ENCODE peak calls at places on chromosomes 3 and 15, in four cellular contexts. F is spleen, B is sigmoid colon, J is uterus. O is an unnamed sample.

GRCh38 chr15:34239151-34239761 is 14.4 kb downstream of the EMC4 start:
- DNase-seq in F (no peak), B (no peak), J (no peak), O (no peak)

GRCh38 chr3:13461169-13462124 is 18.7 kb upstream of the HDAC11 start:
- DNase-seq in F (peak; percentile 90), B (no peak), J (no peak), O (peak; percentile 50)

GRCh38 chr15:78251136-78251535 is 13.2 kb upstream of the DNAJA4 start:
- DNase-seq in F (no peak), B (no peak), J (no peak), O (no peak)

GRCh38 chr3:119330858-119331257 is 36.7 kb downstream of the ARHGAP31 start:
- DNase-seq in F (no peak), B (no peak), J (no peak), O (no peak)

GRCh38 chr3:194472290-194472920 is 14.4 kb downstream of the ATP13A3 start:
- DNase-seq in F (no peak), B (no peak), J (no peak), O (no peak)

GRCh38 chr15:66154581-66154980 is 99.0 kb downstream of the MEGF11 start:
- DNase-seq in F (no peak), B (no peak), J (no peak), O (no peak)

GRCh38 chr3:186452517-186452916 is 90.5 kb upstream of the DGKG start:
- DNase-seq in F (no peak), B (no peak), J (no peak), O (no peak)

GRCh38 chr15:95604634-95605036 is 725.9 kb upstream of the NR2F2 start:
- DNase-seq in F (no peak), B (no peak), J (peak; percentile 31), O (no peak)

GRCh38 chr3:45139372-45139894 is 6.7 kb downstream of the CDCP1 start:
- DNase-seq in F (no peak), B (no peak), J (peak; percentile 31), O (no peak)

GRCh38 chr3:177359601-177360357 is 162.5 kb upstream of the TBL1XR1 start:
- DNase-seq in F (peak; percentile 99), B (peak; percentile 98), J (peak; percentile 96), O (peak; percentile 97)
- TF ChIP-seq POLR2A in F (no peak), B (peak; percentile 43), J (peak; percentile 53), O (peak; percentile 38)

DNA sequence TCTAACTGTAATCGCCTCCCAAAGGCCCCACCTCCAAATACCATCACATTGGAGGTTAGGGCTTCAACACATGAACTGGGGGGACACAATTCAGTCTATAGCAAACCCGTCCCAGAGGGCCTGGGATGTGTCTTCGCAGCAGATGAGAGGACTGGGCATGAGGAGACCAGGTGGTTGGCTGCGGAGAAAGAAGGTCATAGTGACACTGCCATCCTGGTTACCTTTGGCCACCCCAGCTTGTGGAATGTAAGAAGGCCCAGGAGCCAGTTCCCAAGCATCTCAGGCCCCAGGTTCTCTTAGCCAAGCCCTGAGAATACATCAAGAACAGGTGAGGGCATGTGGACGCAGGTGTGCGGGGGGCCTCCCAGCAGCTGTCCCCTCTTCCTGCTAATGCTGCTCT is 6.4 kb upstream of the RARRES1 start:
- DNase-seq in F (no peak), B (no peak), J (no peak), O (no peak)
- TF ChIP-seq POLR2A in F (no peak), B (no peak), J (no peak), O (no peak)

GRCh38 chr15:58908550-58909309 is 24.7 kb downstream of the SLTM start:
- DNase-seq in F (no peak), B (no peak), J (no peak), O (no peak)
- TF ChIP-seq POLR2A in F (no peak), B (no peak), J (no peak), O (no peak)

GRCh38 chr3:195868866-195869412 is 39.4 kb downstream of the TNK2 start:
- DNase-seq in F (peak; percentile 76), B (peak; percentile 64), J (no peak), O (no peak)
- TF ChIP-seq POLR2A in F (no peak), B (no peak), J (no peak), O (no peak)

GRCh38 chr3:195885036-195885871 is 23.1 kb downstream of the TNK2 start:
- DNase-seq in F (peak; percentile 74), B (peak; percentile 65), J (no peak), O (no peak)
- TF ChIP-seq POLR2A in F (no peak), B (no peak), J (no peak), O (no peak)

GRCh38 chr15:45587861-45588170 is 637 bp downstream of the BLOC1S6 start:
- DNase-seq in F (no peak), B (no peak), J (no peak), O (no peak)

GRCh38 chr15:45589296-45589695 is 2.1 kb downstream of the BLOC1S6 start:
- DNase-seq in F (no peak), B (no peak), J (no peak), O (no peak)

GRCh38 chr15:45585069-45585468 is 2.1 kb upstream of the BLOC1S6 start:
- DNase-seq in F (no peak), B (no peak), J (no peak), O (no peak)

GRCh38 chr15:45588199-45588910 is 1.2 kb downstream of the BLOC1S6 start:
- DNase-seq in F (no peak), B (no peak), J (no peak), O (no peak)

GRCh38 chr15:45586990-45587860 is at the start of gene BLOC1S6:
- DNase-seq in F (peak; percentile 96), B (peak; percentile 95), J (peak; percentile 89), O (peak; percentile 95)
- TF ChIP-seq POLR2A in F (peak; percentile 37), B (peak; percentile 66), J (peak; percentile 41), O (peak; percentile 66)

GRCh38 chr15:99452728-99453643 is 112.8 kb upstream of the MEF2A start:
- DNase-seq in F (peak; percentile 92), B (peak; percentile 91), J (peak; percentile 55), O (peak; percentile 88)
- TF ChIP-seq POLR2A in F (no peak), B (no peak), J (no peak), O (no peak)